ENCODE peak calls at places on chromosomes 11 and 22, in five cellular contexts. Q, G, F, S and X are unnamed samples.
A peak's percentile ranks its signal among the peaks of the same experiment; 100 is the strongest.

GRCh38 chr11:62985351-62985750 is 584 bp upstream of the SLC22A6 start:
- DNase-seq in Q (no peak), G (no peak), F (no peak), S (no peak), X (no peak)

GRCh38 chr11:103987631-103988594 is 48.5 kb upstream of the DDI1 start:
- DNase-seq in Q (no peak), G (no peak), F (peak; percentile 17), S (no peak), X (peak; percentile 31)

GRCh38 chr11:102452461-102453285 is at the start of gene TMEM123:
- DNase-seq in Q (peak; percentile 28), G (peak; percentile 73), F (peak; percentile 58), S (peak; percentile 75), X (peak; percentile 78)

GRCh38 chr22:47357086-47357485 is 594.6 kb downstream of the TBC1D22A start:
- DNase-seq in Q (no peak), G (no peak), F (no peak), S (no peak), X (no peak)

GRCh38 chr11:47369676-47370075 is 8.7 kb downstream of the SPI1 start:
- DNase-seq in Q (no peak), G (no peak), F (no peak), S (no peak), X (no peak)

GRCh38 chr11:6705905-6706535 is 22.9 kb upstream of the MRPL17 start:
- DNase-seq in Q (peak; percentile 49), G (peak; percentile 41), F (peak; percentile 63), S (peak; percentile 79), X (peak; percentile 38)

GRCh38 chr11:84854498-84854880 is 772.7 kb downstream of the DLG2 start:
- DNase-seq in Q (no peak), G (no peak), F (no peak), S (no peak), X (no peak)

GRCh38 chr22:30932661-30933060 is 35.9 kb downstream of the MORC2 start:
- DNase-seq in Q (no peak), G (no peak), F (no peak), S (no peak), X (no peak)

GRCh38 chr22:27270818-27271510 is 530.6 kb downstream of the MN1 start:
- DNase-seq in Q (no peak), G (no peak), F (no peak), S (no peak), X (no peak)

GRCh38 chr22:26768986-26769385 is 111.6 kb downstream of the MIAT start:
- DNase-seq in Q (no peak), G (no peak), F (no peak), S (no peak), X (no peak)

GRCh38 chr22:30857103-30857502 is 111.5 kb downstream of the MORC2 start:
- DNase-seq in Q (no peak), G (no peak), F (no peak), S (no peak), X (no peak)

GRCh38 chr11:113951487-113951886 is 23.4 kb upstream of the HTR3A start:
- DNase-seq in Q (no peak), G (no peak), F (no peak), S (no peak), X (peak; percentile 54)

GRCh38 chr11:36818410-36818809 is 220.4 kb upstream of the RAG2 start:
- DNase-seq in Q (no peak), G (no peak), F (no peak), S (no peak), X (peak; percentile 54)

GRCh38 chr11:105611837-105612480 is 2.1 kb downstream of the GRIA4 start:
- DNase-seq in Q (no peak), G (no peak), F (no peak), S (peak; percentile 13), X (no peak)

GRCh38 chr22:32589007-32589406 is 114.4 kb downstream of the FBXO7 start:
- DNase-seq in Q (no peak), G (no peak), F (peak; percentile 11), S (peak; percentile 58), X (no peak)

GRCh38 chr11:68438658-68439259 is 21.8 kb upstream of the PPP6R3 start:
- DNase-seq in Q (no peak), G (no peak), F (no peak), S (no peak), X (no peak)

GRCh38 chr11:66744485-66745355 is 15.7 kb upstream of the SPTBN2 start:
- DNase-seq in Q (peak; percentile 92), G (peak; percentile 84), F (peak; percentile 45), S (peak; percentile 64), X (peak; percentile 76)
- H3K4ac ChIP-seq in Q (peak overlapping the region; percentile 85), G (peak overlapping the region; percentile 89), F (peak overlapping the region; percentile 83), S (no peak overlapping the region), X (no peak overlapping the region)

DNA sequence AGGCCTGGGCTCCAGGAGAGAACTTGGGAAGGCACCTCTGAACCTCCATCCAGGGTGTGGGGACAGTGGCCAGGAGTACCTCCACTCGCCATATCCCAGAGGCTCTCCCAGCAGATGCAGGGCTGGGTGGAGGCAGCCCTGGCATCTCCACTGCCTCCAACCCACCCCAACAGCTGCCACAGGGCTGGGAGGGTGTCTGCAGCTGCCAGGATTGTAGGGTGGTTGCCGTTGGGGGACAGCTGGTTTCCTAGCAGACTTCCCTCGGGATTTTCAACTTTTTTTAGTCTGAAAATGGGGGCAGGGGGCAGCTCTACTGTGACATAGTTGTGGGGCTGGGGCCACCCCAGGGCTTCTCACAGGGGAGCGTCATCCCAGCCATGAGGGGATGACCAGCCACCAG is 9.7 kb downstream of the PRR5 start:
- DNase-seq in Q (no peak), G (no peak), F (no peak), S (no peak), X (no peak)
- H2BK5ac ChIP-seq in Q (no peak overlapping the region), G (peak overlapping the region; percentile 53), F (no peak overlapping the region), S (no peak overlapping the region), X (no peak overlapping the region)

DNA sequence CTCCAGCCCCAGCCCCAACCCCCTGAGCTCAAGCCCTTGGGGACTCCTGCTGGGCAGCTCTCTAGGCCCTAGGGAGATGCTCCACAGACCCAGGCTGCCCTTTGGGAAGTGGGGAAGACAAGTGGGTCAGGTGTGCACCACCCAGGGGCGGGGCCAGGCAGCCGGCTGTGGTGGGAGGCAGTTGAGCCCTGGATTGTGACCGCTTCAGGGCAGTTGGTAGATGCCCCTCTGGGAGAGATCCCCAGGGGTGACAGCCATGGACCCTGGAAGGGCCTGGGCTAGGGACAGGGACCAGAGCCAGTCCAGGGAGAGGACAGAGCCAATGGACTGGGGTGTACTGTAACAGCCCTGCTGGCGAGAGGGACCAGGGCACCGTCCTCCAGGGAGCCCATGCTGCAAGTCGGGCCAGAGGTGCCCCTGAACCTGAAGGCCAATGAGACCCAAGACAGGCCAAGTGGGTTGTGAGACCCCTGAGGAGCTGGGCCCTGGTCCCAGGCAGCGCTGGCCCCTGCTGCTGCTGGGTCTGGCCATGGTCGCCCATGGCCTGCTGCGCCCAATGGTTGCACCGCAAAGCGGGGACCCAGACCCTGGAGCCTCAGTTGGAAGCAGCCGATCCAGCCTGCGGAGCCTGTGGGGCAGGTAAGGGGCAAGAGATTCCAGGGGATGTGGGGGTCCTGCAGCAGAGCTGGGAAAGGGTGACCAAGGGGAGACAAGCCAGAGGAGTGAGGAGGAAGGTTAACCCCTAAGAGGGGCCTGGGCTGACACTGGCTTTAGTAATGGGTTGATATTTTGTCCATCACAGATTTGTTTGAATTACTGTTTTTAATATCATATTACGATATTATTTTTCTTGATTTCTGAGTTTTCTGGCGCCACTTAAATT is at the start of gene IGLL5:
- DNase-seq in Q (no peak), G (no peak), F (no peak), S (no peak), X (no peak)
- H3K27ac ChIP-seq in Q (no peak within 1 kb of the TSS), G (no peak within 1 kb of the TSS), F (no peak within 1 kb of the TSS), S (no peak within 1 kb of the TSS), X (no peak within 1 kb of the TSS)

GRCh38 chr11:64619196-64619595 is 28.2 kb downstream of the SLC22A12 start:
- DNase-seq in Q (no peak), G (no peak), F (no peak), S (no peak), X (no peak)

GRCh38 chr11:64619811-64620285 is 28.8 kb downstream of the SLC22A12 start:
- DNase-seq in Q (no peak), G (no peak), F (peak; percentile 49), S (peak; percentile 27), X (peak; percentile 76)

GRCh38 chr11:64613648-64614047 is 22.6 kb downstream of the SLC22A12 start:
- DNase-seq in Q (no peak), G (no peak), F (no peak), S (no peak), X (no peak)

GRCh38 chr11:64614927-64615326 is 23.9 kb downstream of the SLC22A12 start:
- DNase-seq in Q (no peak), G (no peak), F (no peak), S (no peak), X (no peak)

GRCh38 chr11:64616817-64617216 is 25.8 kb downstream of the SLC22A12 start:
- DNase-seq in Q (no peak), G (no peak), F (no peak), S (no peak), X (no peak)
- H3K4ac ChIP-seq in Q (no peak overlapping the region), G (no peak overlapping the region), F (no peak overlapping the region), S (no peak overlapping the region), X (no peak overlapping the region)

GRCh38 chr11:94307101-94307791 is 2.9 kb downstream of the IZUMO1R start:
- DNase-seq in Q (no peak), G (no peak), F (no peak), S (no peak), X (no peak)
- H2BK5ac ChIP-seq in Q (no peak overlapping the region), G (no peak overlapping the region), F (no peak overlapping the region), S (no peak overlapping the region), X (no peak overlapping the region)

DNA sequence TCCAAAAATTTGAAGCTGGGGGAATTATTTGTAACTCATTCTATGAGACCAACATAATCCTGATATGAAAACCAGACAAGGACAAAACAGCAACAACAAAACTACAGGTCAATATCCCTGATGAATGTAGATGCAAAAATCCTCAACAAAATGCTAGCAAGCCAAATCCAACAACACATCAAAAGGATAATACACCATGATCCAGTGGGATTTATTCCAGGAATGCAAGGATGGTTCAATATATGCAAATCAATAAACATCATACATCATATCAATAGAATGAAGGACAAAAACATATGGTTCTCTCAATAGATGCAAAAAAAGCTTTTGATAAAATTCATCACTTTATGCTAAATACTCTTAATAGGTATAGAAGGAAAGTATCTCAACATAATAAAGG is 19.4 kb upstream of the USP2 start:
- DNase-seq in Q (no peak), G (no peak), F (no peak), S (no peak), X (no peak)
- H3K27ac ChIP-seq in Q (no peak overlapping the region), G (no peak overlapping the region), F (no peak overlapping the region), S (no peak overlapping the region), X (no peak overlapping the region)

GRCh38 chr11:2837096-2837601 is 48.4 kb downstream of the CDKN1C start:
- DNase-seq in Q (peak; percentile 75), G (peak; percentile 50), F (peak; percentile 11), S (peak; percentile 81), X (peak; percentile 88)
- H3K4ac ChIP-seq in Q (no peak overlapping the region), G (no peak overlapping the region), F (no peak overlapping the region), S (no peak overlapping the region), X (no peak overlapping the region)

GRCh38 chr22:20957691-20958440 is 9.2 kb upstream of the AIFM3 start:
- DNase-seq in Q (peak; percentile 80), G (no peak), F (no peak), S (peak; percentile 42), X (peak; percentile 69)
- H2BK5ac ChIP-seq in Q (no peak overlapping the region), G (no peak overlapping the region), F (no peak overlapping the region), S (no peak overlapping the region), X (no peak overlapping the region)

DNA sequence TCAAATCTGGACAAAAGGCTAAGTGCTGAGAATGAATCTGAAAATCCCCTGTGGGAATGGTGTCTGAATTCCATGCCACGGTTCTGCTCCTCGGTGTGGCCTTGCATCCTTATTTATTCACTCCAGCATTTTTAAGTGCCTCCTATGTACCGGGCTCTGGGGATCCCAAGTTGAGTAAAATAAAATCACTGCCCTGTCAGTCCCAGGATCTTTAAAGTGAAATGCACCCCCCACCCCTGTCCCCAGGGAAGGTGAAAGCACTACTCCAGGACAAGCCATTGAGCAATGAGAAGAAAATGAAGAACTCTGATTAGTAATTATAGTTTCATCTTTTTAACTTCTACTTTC is 3.3 kb downstream of the LGR4 start:
- DNase-seq in Q (no peak), G (no peak), F (no peak), S (no peak), X (no peak)
- H3K27ac ChIP-seq in Q (no peak overlapping the region), G (peak overlapping the region; percentile 15), F (no peak overlapping the region), S (peak overlapping the region; percentile 64), X (no peak overlapping the region)